ENCODE peak calls at places on chromosomes 6 and 20, in five cellular contexts. N, Z, F, B and I are unnamed samples.

GRCh38 chr20:36152266-36152665 is 2.3 kb upstream of the EPB41L1 start:
- DNase-seq in N (no peak), Z (no peak), F (no peak), B (no peak), I (no peak)

GRCh38 chr6:167302796-167303195 is 11.7 kb downstream of the UNC93A start:
- DNase-seq in N (no peak), Z (no peak), F (no peak), B (no peak), I (no peak)

GRCh38 chr6:19705606-19706005 is 131.6 kb upstream of the ID4 start:
- DNase-seq in N (peak), Z (no peak), F (no peak), B (no peak), I (no peak)

GRCh38 chr6:43915213-43915869 is 145.3 kb downstream of the VEGFA start:
- DNase-seq in N (no peak), Z (no peak), F (no peak), B (no peak), I (no peak)

GRCh38 chr6:92364948-92365386 is 1054.4 kb downstream of the EPHA7 start:
- DNase-seq in N (peak), Z (no peak), F (no peak), B (no peak), I (no peak)

GRCh38 chr20:38184098-38184497 is 19.0 kb upstream of the TGM2 start:
- DNase-seq in N (no peak), Z (no peak), F (peak), B (no peak), I (no peak)

GRCh38 chr20:18276821-18277220 is 11.5 kb upstream of the ZNF133 start:
- DNase-seq in N (peak), Z (peak), F (peak), B (peak), I (peak)

GRCh38 chr6:38974389-38975133 is 74.0 kb upstream of the GLP1R start:
- DNase-seq in N (peak), Z (no peak), F (no peak), B (no peak), I (no peak)

GRCh38 chr6:142332393-142333080 is 30.7 kb downstream of the ADGRG6 start:
- DNase-seq in N (peak), Z (no peak), F (no peak), B (no peak), I (no peak)

GRCh38 chr20:5544175-5544574 is 206.0 kb upstream of the SHLD1 start:
- DNase-seq in N (no peak), Z (no peak), F (no peak), B (no peak), I (no peak)

DNA sequence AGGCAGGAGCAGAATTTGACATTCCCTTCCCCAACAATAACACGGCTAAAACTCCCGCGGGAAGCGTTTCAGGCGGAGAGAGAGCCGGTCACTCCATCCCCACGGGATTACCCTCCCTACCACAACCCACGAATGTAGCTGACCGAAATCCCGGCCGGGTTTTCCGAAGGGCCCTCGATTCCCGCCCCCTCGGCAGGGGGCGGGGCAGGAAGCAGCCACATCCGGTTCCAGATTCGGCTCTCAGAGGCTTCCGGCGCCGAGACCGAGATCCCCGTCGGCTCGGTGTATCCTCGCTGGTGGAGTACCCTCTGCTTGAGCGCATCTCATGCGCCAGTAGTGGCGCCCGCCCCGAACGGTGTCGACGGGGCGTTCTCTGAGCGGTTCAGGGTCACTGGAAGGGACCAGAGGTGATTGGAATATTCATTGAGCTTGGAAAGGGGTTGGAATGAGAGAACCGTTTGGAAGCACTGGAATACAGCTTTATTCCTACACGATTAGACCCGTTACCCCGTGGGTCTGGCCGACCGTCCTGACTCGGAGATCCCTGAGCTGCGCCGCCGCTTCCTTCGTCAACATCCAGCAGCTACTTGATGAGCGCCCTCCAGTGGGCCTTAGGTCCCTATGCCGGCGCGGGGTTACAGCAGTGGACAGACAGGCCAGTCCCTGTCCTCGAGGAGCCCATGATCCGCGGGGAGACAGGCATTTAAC is 649 bp upstream of the RGL2 start:
- DNase-seq in N (peak), Z (peak), F (peak), B (peak), I (no peak)
- H3K14ac ChIP-seq in N (peak), Z (peak), F (peak), B (peak), I (no peak)

GRCh38 chr6:27837636-27838512 is 74.3 kb downstream of the OR2B2 start:
- DNase-seq in N (peak), Z (peak), F (peak), B (peak), I (peak)
- H3K14ac ChIP-seq in N (peak), Z (no peak), F (peak), B (peak), I (no peak)

GRCh38 chr6:75602164-75602896 is 650 bp downstream of the SENP6 start:
- DNase-seq in N (peak), Z (no peak), F (peak), B (peak), I (peak)

GRCh38 chr6:75600694-75601265 is 900 bp upstream of the SENP6 start:
- DNase-seq in N (no peak), Z (no peak), F (no peak), B (no peak), I (no peak)

GRCh38 chr6:75602897-75603395 is 1.3 kb downstream of the SENP6 start:
- DNase-seq in N (no peak), Z (no peak), F (no peak), B (no peak), I (no peak)

GRCh38 chr6:75604294-75604693 is 2.6 kb downstream of the SENP6 start:
- DNase-seq in N (no peak), Z (no peak), F (no peak), B (no peak), I (no peak)

DNA sequence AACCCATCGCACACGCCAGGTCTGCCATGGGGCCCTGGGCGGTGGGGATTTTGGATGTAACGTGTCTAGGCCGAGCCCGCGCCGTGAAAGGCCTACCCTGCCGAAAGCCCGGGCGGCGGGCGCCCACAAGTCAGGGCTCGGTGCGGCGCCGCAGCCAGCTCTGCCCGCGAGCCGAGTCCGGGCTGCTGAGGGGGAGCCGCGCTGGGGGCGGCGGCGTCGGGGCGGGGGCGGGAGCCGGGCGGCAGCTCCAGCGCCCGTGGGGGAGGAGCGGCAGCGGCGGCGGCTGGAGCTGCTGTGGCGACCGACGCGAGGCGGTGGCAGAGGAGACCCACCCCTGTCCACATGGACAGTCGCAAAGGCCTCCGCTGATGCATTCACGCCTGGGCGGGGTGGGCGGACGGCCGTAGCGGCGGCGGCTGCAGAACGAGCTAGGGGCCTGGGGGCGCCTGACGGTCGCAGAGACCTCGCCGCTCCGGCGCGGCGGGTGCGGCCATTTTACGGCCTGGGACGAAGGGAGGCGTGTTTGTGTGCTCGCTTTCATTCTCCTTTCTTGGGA is at the start of gene SENP6:
- DNase-seq in N (peak), Z (peak), F (peak), B (peak), I (peak)
- H3K14ac ChIP-seq in N (peak), Z (peak), F (peak), B (peak), I (no peak)

DNA sequence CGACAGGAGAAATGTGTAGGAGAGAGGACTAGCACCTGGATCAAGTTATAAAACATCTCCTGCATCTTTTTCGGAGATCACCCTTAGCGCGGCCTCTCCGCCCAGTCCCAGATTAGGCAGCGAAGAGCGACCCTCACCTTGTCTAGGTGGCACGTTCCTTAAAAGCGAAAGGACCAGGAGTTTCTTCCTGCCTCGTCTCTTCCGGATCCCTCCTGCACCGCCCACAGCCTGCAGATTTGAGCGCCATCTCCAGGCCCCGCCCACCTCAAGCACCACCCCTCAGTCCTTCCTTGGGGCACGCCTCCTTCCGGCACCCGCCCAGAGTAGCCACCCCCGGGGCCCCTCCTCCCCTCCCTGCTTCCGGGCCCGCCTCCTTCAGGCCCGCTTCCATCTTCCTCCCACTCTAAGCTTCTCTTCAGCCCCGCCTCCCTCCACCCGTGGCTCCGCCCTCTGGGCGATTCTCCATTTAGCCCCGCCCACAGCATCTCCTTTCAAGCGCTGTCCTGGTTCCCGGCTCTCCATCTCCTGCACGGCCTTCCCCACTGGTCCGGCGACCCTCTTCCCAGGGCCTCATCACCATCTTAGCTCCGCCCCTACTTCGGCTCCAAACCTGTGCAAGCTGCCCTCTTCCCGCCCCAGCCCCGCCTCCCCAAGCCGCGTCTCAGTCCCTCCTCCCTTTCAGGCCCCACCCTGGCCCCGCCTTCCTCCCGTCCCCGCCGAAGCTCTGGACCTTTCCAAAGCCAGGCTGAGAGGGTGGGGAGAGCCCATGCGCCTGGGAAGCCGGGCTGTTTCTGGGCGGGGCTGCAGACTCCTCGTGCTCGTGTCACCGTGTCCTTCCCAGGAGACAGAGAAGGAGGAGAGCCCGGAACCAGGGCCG is 550 bp upstream of the RALY start:
- DNase-seq in N (peak), Z (peak), F (peak), B (peak), I (peak)
- H3K14ac ChIP-seq in N (peak), Z (no peak), F (peak), B (peak), I (no peak)

GRCh38 chr6:16760536-16761468 is at the start of gene ATXN1:
- DNase-seq in N (peak), Z (peak), F (peak), B (peak), I (peak)

GRCh38 chr6:16758163-16758975 is 2.9 kb downstream of the ATXN1 start:
- DNase-seq in N (no peak), Z (peak), F (peak), B (no peak), I (no peak)

GRCh38 chr6:16761469-16762264 is 407 bp upstream of the ATXN1 start:
- DNase-seq in N (peak), Z (peak), F (peak), B (peak), I (peak)

GRCh38 chr6:16759181-16759645 is 2.0 kb downstream of the ATXN1 start:
- DNase-seq in N (no peak), Z (no peak), F (no peak), B (no peak), I (no peak)

DNA sequence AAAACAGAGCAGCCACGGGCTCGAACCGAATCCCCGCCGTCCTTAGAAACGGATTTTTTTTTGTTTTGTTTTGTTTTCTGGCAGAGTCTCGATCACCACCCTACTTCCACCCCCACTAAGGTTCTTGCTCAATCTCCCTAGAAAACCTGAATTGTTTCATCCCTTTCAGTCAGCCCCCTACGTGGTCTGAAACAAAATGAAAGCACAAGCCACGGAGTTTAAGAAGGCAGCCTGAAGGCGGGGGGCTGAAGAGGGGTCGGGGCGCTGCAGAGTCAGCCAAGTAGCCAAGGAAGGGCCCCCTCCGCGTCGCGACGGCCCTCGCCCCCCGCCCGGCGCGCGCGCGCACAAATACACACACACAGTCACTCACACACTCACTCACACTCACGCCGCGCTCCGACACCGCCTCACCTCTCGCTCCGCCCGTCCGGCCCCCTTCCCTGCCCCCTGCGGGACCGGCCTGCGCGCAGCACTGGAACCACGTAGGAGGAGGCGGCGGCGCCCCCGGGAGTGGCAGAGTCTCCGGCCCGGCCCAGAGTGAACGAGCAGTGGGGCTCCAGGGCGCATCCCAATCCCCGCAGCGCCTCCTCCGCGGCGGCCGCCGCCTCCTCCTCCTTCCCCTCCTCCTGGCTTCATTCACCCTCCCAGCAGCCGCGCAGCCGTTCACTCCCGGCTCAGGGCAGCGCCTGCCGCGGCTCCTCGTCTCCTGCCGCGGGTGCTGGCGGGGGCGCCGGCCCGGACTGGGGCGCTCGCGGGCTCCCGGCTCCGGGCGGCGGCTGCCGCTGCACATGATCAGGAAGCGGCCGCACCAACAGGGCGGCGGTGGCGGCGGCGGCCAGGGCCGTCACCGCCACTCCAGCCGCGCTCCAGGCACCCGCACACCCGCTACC is 1.4 kb downstream of the ATXN1 start:
- DNase-seq in N (peak), Z (peak), F (peak), B (peak), I (peak)
- H3K14ac ChIP-seq in N (peak), Z (peak), F (peak), B (peak), I (no peak)

DNA sequence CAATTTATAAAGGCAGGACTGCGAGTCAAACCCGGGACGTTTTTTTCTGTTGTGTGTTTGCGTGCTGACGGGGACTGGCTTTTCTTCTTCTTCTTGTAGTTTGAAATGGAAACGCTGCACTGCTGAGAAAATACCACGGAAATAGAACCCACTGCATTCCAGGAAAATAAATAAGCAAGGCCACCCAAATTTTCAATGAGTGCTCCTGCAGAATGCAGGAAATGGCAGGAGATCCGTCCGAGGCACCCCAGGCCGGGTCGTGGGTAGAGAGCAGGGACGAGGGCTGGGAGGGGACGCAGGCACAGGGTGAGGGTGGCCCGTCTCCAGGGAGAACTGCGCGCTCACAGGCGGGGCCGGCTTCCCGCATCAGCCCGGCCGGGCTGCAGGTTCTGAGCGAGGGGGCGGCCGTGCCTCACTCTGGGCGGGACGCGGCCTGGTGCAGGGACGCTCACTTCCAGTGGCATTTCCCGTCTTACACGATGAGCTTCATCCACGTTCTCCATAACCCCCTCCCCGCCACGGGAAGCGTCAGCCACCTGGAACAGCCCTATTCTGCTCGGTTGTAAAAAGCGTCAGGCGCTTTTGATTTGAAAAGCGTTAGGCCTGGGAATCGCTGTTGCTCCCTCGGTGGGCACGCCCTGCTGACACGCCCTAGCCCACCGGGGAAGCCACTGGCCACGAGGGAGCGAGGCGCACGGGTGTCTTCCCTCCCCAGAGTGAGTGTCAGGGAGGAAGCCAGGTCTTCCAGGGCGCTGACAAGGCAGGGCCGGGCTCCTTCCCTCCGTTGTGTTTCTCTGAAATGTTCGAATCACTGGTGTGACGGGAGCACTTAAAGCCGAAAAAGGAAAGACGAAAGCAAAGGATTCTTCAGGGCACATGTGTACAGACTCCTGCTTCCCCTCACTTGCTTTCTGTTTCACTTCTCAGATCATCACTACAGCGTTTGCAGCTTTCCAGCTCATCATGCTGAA is 17.9 kb upstream of the EXOC2 start:
- DNase-seq in N (peak), Z (peak), F (peak), B (peak), I (no peak)
- H3K14ac ChIP-seq in N (peak), Z (no peak), F (no peak), B (peak), I (no peak)

DNA sequence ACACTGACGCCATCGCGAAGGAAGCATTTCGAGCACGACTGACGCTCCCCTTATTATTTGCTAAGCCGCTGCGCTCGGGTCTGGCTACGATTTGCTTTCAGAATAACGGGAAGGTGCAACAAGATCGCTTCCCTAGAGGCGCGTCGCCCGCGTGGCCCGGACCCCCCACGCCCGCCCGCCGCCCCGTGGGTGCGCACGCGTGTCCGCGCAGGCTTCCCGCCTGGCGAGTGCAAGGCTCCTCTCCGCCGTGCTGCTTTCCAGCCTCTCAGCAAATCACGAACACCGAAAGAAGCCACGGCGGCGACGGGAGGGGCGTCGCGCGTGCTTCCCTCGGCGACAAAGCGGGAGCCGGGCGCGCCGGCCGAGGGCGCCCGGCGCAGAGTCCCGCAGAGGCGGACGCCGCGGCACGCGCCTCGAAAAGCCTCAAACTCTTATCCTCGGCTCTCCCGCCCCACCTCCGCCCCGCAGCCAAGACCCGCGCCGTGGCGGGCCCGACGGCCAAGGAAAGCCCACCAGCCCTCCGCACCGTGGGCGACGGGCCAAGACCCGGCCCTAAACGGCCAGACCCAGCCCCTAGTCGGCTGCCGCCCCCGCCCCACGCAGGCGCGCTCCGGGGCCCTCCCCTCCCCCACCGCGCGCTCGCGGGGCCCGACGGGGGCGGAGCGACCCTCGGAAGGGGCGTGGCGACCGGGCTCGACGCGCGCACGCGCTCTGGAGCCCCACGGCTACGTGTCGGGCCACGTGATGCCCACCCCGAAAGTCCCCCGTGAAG is 987 bp upstream of the QKI start:
- DNase-seq in N (peak), Z (peak), F (peak), B (peak), I (no peak)
- H3K14ac ChIP-seq in N (peak), Z (peak), F (peak), B (peak), I (no peak)

GRCh38 chr6:11093591-11094410 is at the start of gene SMIM13:
- DNase-seq in N (peak), Z (peak), F (peak), B (peak), I (peak)
- H3K14ac ChIP-seq in N (peak), Z (peak), F (peak), B (peak), I (no peak)

GRCh38 chr6:30683137-30683979 is 3.1 kb downstream of the PPP1R18 start:
- DNase-seq in N (no peak), Z (no peak), F (no peak), B (no peak), I (no peak)
- H3K14ac ChIP-seq in N (peak), Z (no peak), F (peak), B (no peak), I (no peak)

GRCh38 chr6:42746452-42747400 is 823 bp upstream of the TBCC start:
- DNase-seq in N (peak), Z (peak), F (peak), B (peak), I (peak)
- H3K14ac ChIP-seq in N (peak), Z (no peak), F (peak), B (peak), I (no peak)